ENCODE peak calls at places on chromosomes 1 and 21, in four cellular contexts. U is IMR-90, N is cardiac fibroblast, V is fibroblast of pulmonary artery. O is an unnamed sample.

GRCh38 chr1:244955661-244956060 is 91.3 kb upstream of the HNRNPU start:
- DNase-seq in U (no peak), N (no peak), V (no peak), O (no peak)

GRCh38 chr1:203325004-203325417 is 19.7 kb downstream of the BTG2 start:
- DNase-seq in U (no peak), N (peak), V (no peak), O (no peak)

GRCh38 chr1:23426828-23427227 is 2.3 kb upstream of the TCEA3 start:
- DNase-seq in U (no peak), N (no peak), V (no peak), O (no peak)

GRCh38 chr1:235239821-235240220 is 78.8 kb upstream of the RBM34 start:
- DNase-seq in U (no peak), N (peak), V (peak), O (no peak)

GRCh38 chr1:222749927-222750326 is 12.9 kb downstream of the FAM177B start:
- DNase-seq in U (no peak), N (no peak), V (no peak), O (no peak)

GRCh38 chr1:89552481-89553194 is 28.0 kb downstream of the LRRC8B start:
- DNase-seq in U (no peak), N (peak), V (peak), O (no peak)

GRCh38 chr1:2470290-2471158 is 5.6 kb upstream of the PLCH2 start:
- DNase-seq in U (no peak), N (no peak), V (no peak), O (no peak)

GRCh38 chr1:213244664-213245091 is 193.6 kb downstream of the RPS6KC1 start:
- DNase-seq in U (peak), N (peak), V (peak), O (no peak)

GRCh38 chr1:12595839-12596821 is 21.9 kb downstream of the DHRS3 start:
- DNase-seq in U (peak), N (peak), V (peak), O (peak)

GRCh38 chr1:155272466-155273133 is 704 bp downstream of the CLK2 start:
- DNase-seq in U (peak), N (peak), V (peak), O (no peak)

GRCh38 chr1:117691942-117692341 is 86.1 kb downstream of the TENT5C start:
- DNase-seq in U (no peak), N (no peak), V (no peak), O (no peak)

GRCh38 chr21:33858672-33859372 is 56.8 kb downstream of the ATP5PO start:
- DNase-seq in U (no peak), N (no peak), V (no peak), O (no peak)

GRCh38 chr21:15219866-15220265 is 155.1 kb upstream of the NRIP1 start:
- DNase-seq in U (no peak), N (no peak), V (no peak), O (no peak)

GRCh38 chr1:202005958-202006357 is 4.4 kb upstream of the ELF3 start:
- DNase-seq in U (no peak), N (peak), V (peak), O (no peak)

GRCh38 chr1:157960773-157961172 is 32.7 kb upstream of the KIRREL1 start:
- DNase-seq in U (no peak), N (no peak), V (no peak), O (no peak)

GRCh38 chr1:7255303-7256058 is 470.2 kb downstream of the CAMTA1 start:
- DNase-seq in U (peak), N (no peak), V (peak), O (no peak)

GRCh38 chr1:108830119-108831008 is 26.5 kb downstream of the AKNAD1 start:
- DNase-seq in U (peak), N (peak), V (peak), O (peak)

GRCh38 chr1:2324553-2325366 is 66.6 kb downstream of the MORN1 start:
- DNase-seq in U (no peak), N (no peak), V (no peak), O (no peak)

GRCh38 chr1:167905671-167906070 is 8.3 kb downstream of the ADCY10 start:
- DNase-seq in U (no peak), N (peak), V (peak), O (no peak)

GRCh38 chr1:154514066-154514553 is 11.9 kb upstream of the SHE start:
- DNase-seq in U (no peak), N (no peak), V (no peak), O (no peak)

GRCh38 chr1:77548285-77548684 is 134.2 kb downstream of the ZZZ3 start:
- DNase-seq in U (no peak), N (no peak), V (no peak), O (no peak)

GRCh38 chr1:109290998-109291397 is 8.1 kb upstream of the PSRC1 start:
- DNase-seq in U (no peak), N (no peak), V (no peak), O (no peak)

GRCh38 chr1:46342084-46342656 is 1.6 kb downstream of the NSUN4 start:
- DNase-seq in U (peak), N (peak), V (peak), O (no peak)

GRCh38 chr1:28066393-28067154 is 21.8 kb downstream of the EYA3 start:
- DNase-seq in U (no peak), N (no peak), V (no peak), O (no peak)

GRCh38 chr1:91513160-91513559 is 12.5 kb downstream of the CDC7 start:
- DNase-seq in U (peak), N (peak), V (peak), O (no peak)

GRCh38 chr1:193278968-193279367 is 92.6 kb upstream of the B3GALT2 start:
- DNase-seq in U (no peak), N (no peak), V (no peak), O (no peak)

GRCh38 chr1:193270996-193271395 is 84.6 kb upstream of the B3GALT2 start:
- DNase-seq in U (peak), N (peak), V (peak), O (no peak)

GRCh38 chr1:193275773-193276172 is 89.4 kb upstream of the B3GALT2 start:
- DNase-seq in U (no peak), N (no peak), V (no peak), O (no peak)
- TF ChIP-seq CTCF in U (no peak), N (no peak), V (no peak), O (no peak)

GRCh38 chr1:225769687-225770086 is 7.9 kb upstream of the SRP9 start:
- DNase-seq in U (no peak), N (no peak), V (no peak), O (no peak)
- TF ChIP-seq CTCF in U (no peak), N (no peak), V (no peak), O (no peak)

DNA sequence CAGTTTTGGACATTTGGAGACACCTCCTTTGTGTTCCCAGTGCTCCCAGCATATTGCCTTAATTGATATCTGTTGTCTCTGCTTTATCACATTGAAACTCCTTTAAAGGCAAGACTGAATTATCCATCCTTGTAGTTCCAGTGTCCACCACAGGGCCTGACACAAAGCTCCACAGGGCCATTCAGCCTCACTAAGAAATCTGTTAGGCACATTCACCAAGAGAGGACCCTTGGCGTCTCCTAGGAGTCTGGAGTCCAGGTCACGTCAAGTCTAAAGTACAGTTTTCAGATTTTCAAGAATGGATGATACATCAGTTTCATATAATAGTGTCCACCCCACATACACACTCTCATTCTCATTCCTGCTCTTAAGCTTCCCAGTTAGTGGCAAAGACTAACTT is 4.8 kb downstream of the ACP6 start:
- DNase-seq in U (no peak), N (no peak), V (no peak), O (no peak)
- TF ChIP-seq CTCF in U (peak), N (peak), V (peak), O (no peak)

DNA sequence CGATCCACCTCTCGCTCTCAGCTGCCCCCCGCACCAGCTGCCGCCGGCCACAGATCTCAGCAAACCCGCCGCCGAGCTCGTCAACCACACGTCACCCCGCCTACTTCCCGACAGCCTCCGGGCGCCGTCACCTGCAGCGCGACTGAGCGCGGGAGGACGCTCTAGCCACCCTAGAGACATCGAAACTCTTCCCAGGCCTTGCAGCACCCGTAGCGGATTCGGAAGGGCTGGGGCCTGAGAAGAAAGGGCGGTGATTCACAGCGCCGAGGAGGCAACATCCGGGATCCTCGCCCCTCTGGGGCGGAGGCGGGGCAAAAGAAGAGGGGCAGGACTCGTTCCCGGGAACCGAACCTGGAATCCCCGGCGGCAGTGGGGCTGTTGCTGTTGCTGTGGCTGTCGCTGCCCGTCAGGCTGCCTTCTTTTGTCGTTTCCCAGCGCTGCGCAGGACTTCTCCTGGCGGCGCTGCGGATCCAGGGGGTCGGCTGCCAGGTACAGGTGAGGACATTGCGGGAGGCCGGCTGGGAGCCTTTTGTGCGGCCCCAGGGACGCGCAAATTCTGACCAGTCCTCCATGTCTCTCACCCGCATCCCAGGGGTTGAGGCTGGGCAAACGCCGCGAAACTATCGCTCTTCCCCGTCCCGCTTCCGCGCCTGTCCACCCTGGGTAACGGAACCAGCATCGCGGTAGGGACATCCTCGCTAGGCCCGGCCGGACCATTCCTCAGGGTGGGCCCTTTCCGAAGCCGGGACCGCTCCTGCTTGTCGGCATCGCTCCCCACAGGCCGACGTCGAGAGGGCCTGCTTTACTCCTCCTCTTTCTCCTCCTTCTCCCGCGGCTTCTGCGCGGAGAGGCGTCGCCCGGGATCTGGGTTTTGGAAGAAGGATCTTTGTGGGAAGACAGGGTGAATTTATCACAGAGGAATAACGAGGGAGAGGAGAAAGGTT is at the start of the genes RO60 and UCHL5:
- DNase-seq in U (peak), N (peak), V (peak), O (peak)
- TF ChIP-seq CTCF in U (no peak), N (no peak), V (no peak), O (peak)

GRCh38 chr1:114669562-114670082 is at the start of gene DENND2C:
- DNase-seq in U (no peak), N (no peak), V (no peak), O (peak)
- TF ChIP-seq CTCF in U (no peak), N (peak), V (no peak), O (no peak)

DNA sequence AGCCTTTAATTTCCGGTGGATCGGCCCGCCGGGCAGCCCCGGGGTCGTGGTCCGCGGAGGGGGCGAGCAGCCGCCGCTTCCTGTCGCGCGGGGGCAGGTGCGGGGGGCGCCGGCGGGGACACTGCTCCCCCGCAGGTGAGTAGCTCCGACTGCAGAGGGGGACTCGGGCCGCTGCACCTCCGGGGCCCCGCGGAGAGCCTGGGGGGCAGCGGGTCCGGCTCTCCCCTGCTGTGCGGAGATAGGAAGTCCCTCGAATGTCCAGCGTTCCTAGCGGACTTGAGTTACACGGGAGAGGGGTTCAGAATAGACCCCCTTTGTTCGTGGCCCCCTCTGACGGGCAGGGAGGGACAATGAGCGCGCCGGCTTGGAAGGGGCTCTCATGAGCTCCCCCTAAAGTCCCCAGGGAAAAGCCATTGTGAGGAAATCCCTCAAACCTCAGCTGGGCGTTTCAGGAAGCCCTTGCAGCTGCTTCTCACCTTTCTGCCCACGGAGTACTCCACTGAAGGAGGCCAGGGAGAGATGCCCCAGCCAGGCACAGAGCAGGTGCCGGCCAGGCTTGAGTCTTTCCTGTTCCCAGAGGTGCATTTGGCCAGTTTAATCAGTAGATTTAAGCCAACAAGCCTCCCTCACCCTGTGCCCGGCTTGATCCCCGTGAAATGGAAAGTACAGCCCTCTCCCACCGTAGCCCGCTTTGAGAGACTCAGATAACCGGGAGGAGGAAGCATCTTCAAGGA is 925 bp downstream of the PDE9A start:
- DNase-seq in U (no peak), N (peak), V (no peak), O (no peak)
- TF ChIP-seq CTCF in U (no peak), N (no peak), V (no peak), O (no peak)

O was measured in right atrium auricular region.